ENCODE peak calls at places on chromosomes 6 and 20, in seven cellular contexts. X, G, Y, Z, B, D and V are unnamed samples.

GRCh38 chr6:157629220-157629619 is 193.8 kb upstream of the SNX9 start:
- DNase-seq in G (no peak), B (no peak), Y (no peak), Z (peak), X (no peak), D (peak), V (no peak)

GRCh38 chr20:29410805-29411457 is 1846.5 kb upstream of the DEFB115 start:
- DNase-seq in B (no peak), Y (no peak), D (no peak), Z (no peak), G (no peak), X (no peak), V (no peak)

GRCh38 chr6:12060780-12061619 is 48.9 kb downstream of the HIVEP1 start:
- DNase-seq in Y (peak), D (peak), B (no peak), Z (peak), X (peak), G (peak), V (peak)

GRCh38 chr6:75693534-75693933 is 55.5 kb upstream of the MYO6 start:
- DNase-seq in Z (peak), D (peak), X (no peak), G (no peak), B (no peak), Y (no peak), V (no peak)

GRCh38 chr6:3380344-3381232 is 76.3 kb downstream of the SLC22A23 start:
- DNase-seq in G (no peak), Y (no peak), B (no peak), X (no peak), Z (no peak), D (no peak), V (peak)

GRCh38 chr20:45097485-45098095 is 3.3 kb downstream of the KCNS1 start:
- DNase-seq in G (no peak), B (no peak), Y (no peak), D (peak), X (no peak), Z (peak), V (no peak)

GRCh38 chr6:14975124-14975815 is 270.6 kb upstream of the JARID2 start:
- DNase-seq in Z (peak), B (no peak), Y (no peak), G (no peak), D (peak), X (no peak), V (no peak)

GRCh38 chr20:25233016-25233772 is 14.7 kb upstream of the PYGB start:
- DNase-seq in X (no peak), Y (peak), Z (peak), G (peak), B (peak), D (peak), V (peak)

GRCh38 chr20:24138951-24139350 is 150.4 kb upstream of the GGTLC1 start:
- DNase-seq in Z (no peak), X (no peak), G (no peak), Y (no peak), B (no peak), D (no peak), V (no peak)

GRCh38 chr20:24139846-24140245 is 151.3 kb upstream of the GGTLC1 start:
- DNase-seq in Z (no peak), X (no peak), D (no peak), B (no peak), G (no peak), Y (no peak), V (no peak)

GRCh38 chr20:24144371-24144770 is 155.8 kb upstream of the GGTLC1 start:
- DNase-seq in Y (no peak), G (no peak), Z (no peak), X (no peak), B (no peak), D (no peak), V (no peak)

GRCh38 chr20:24138126-24138857 is 149.7 kb upstream of the GGTLC1 start:
- DNase-seq in G (no peak), B (no peak), D (no peak), Z (no peak), Y (no peak), X (no peak), V (no peak)

GRCh38 chr20:24141111-24141510 is 152.5 kb upstream of the GGTLC1 start:
- DNase-seq in D (no peak), Z (no peak), X (no peak), Y (no peak), G (no peak), B (no peak), V (no peak)
- TF ChIP-seq CTCF in D (no peak), Z (no peak), X (no peak), Y (no peak), G (no peak), B (no peak), V (no peak)

GRCh38 chr6:45987866-45988265 is 27.8 kb downstream of the CLIC5 start:
- DNase-seq in B (no peak), X (no peak), D (no peak), G (no peak), Y (no peak), Z (no peak), V (no peak)

GRCh38 chr6:45986746-45987274 is 28.9 kb downstream of the CLIC5 start:
- DNase-seq in D (no peak), X (no peak), B (no peak), Z (no peak), Y (no peak), G (no peak), V (no peak)

GRCh38 chr6:45990162-45990561 is 25.5 kb downstream of the CLIC5 start:
- DNase-seq in X (no peak), G (no peak), Z (no peak), Y (no peak), B (no peak), D (no peak), V (no peak)

GRCh38 chr6:45988635-45989034 is 27.0 kb downstream of the CLIC5 start:
- DNase-seq in B (no peak), X (no peak), G (no peak), Y (peak), Z (no peak), D (no peak), V (no peak)

GRCh38 chr6:45991189-45991588 is 24.5 kb downstream of the CLIC5 start:
- DNase-seq in B (no peak), X (no peak), Y (no peak), Z (no peak), G (no peak), D (peak), V (no peak)
- TF ChIP-seq CTCF in B (no peak), X (no peak), Y (peak), Z (peak), G (no peak), D (no peak), V (no peak)

DNA sequence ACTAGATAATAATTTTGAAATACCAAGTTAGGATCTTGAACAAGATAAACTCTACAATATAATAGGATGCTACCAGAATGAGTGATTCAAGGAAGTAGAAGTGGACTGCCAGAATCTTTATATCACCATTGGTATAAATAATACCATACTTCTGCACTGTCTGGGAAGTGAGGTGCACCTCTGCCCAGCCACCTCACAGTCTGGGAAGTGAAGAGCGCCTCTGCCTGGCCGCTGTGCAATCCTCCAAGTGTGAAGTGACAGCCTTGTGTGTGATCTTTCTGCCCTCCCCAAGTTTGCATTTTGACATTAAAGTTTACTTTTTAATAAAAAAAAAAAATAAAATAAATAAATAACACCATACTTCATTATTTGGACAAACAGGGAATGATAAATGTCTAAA is 18.8 kb downstream of the LATS1 start:
- DNase-seq in B (no peak), Y (no peak), X (no peak), G (no peak), Z (no peak), D (no peak), V (no peak)
- TF ChIP-seq CTCF in B (no peak), Y (no peak), X (no peak), G (no peak), Z (no peak), D (no peak), V (no peak)

GRCh38 chr6:132161283-132161682 is 210.1 kb upstream of the CCN2 start:
- DNase-seq in Z (peak), X (no peak), D (peak), Y (no peak), B (peak), G (no peak), V (peak)
- TF ChIP-seq CTCF in Z (peak), X (peak), D (peak), Y (peak), B (peak), G (peak), V (peak)

GRCh38 chr6:112253505-112253841 is 894 bp downstream of the LAMA4 start:
- DNase-seq in G (no peak), Z (peak), D (no peak), X (no peak), B (no peak), Y (no peak), V (no peak)

GRCh38 chr6:112252571-112253504 is 1.5 kb downstream of the LAMA4 start:
- DNase-seq in Y (no peak), B (no peak), G (no peak), X (no peak), D (peak), Z (peak), V (no peak)

GRCh38 chr6:112254921-112255320 is 554 bp upstream of the LAMA4 start:
- DNase-seq in X (no peak), G (no peak), D (no peak), Y (no peak), Z (no peak), B (no peak), V (no peak)

GRCh38 chr6:112251170-112251945 is 3.0 kb downstream of the LAMA4 start:
- DNase-seq in Y (peak), Z (peak), G (peak), D (peak), X (no peak), B (peak), V (peak)

DNA sequence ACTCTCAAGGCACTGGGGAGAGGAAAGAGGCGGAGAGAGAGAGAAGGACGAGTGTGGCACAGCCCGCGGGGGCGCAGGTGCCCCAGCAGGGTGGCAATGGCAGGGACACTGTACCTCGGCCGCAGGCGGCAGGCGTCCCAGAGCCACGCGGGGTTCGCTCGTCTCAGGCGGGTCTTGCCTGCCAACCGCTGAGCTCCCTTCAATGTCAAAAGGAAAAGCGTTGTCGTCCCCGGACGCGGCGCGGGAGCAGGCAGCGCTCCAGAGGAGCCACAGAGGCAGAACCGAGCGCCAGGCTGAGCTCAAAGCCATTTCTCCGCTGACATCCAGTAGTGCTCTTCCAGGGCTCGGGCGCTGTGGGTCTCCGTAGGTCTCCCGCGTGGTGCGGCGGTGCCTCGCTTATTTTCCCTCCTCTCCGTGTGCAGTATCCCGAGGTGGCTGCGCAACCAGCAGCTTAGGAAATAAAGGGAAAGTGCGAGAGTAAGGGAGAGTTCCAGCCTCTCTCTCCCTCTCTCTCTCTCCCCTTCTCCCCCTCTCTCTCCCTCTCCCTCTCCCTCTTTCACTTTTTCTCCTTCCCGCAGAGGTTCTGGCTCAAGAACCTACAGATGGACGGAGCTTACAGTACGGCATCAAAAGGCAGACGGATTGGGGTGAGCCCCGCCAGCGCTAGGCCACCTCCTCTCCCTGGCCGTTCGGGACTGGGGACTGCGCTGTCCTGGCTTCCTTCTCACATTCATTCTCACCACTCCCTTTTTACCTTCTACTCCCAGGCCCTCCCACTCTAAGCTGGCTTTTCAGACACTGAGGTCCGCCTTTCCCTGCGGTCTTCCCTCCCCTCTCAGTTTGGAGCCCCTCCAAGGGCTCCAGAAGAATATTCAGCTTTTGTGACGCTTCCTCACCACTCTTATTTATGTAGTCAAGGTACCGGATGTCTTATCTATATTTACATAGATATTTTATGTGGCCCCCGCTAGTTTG is at the start of gene LAMA4:
- DNase-seq in Y (peak), G (peak), B (peak), Z (peak), D (peak), X (peak), V (peak)
- TF ChIP-seq CTCF in Y (peak), G (no peak), B (no peak), Z (no peak), D (no peak), X (no peak), V (no peak)

DNA sequence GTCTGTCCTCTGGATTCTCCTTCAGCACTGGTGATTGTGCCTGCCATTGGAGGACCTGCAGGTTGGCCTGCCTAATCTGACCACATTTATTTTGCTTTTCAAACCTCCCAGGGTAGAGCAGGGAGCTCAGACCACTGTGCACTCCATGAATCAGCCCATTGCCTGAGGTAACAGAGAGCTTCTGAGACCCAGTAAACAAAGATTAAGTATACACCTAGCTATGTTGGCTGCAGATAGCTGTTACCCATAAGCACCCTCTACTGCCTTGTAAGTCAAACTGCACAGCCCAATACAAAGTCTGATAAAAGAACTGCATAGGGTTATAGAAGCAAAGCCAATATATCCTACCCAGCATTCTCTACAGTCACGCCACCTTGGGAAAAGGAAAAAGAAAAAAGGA is 338.7 kb downstream of the HTR1B start:
- DNase-seq in G (no peak), D (no peak), Y (no peak), Z (peak), X (no peak), B (no peak), V (no peak)
- TF ChIP-seq CTCF in G (no peak), D (no peak), Y (no peak), Z (peak), X (no peak), B (peak), V (no peak)